ENCODE peak calls at places on chromosomes 11 and 22, in nine cellular contexts. V is astrocyte of the spinal cord; O is fibroblast of the aortic adventitia; G is AML-193; D is stimulated activated CD8-positive, alpha-beta memory T cell treated with anti-CD3 and anti-CD28 coated beads, Interleukin-2, amount 100 ng/mL, for 1 hour; H is skeletal muscle cell; L is AG04449; M is left lung; R is AG08395. B is an unnamed sample.

GRCh38 chr22:39003165-39003638 is 10.9 kb upstream of the APOBEC3C start:
- DNase-seq in V (peak; percentile 87), O (peak; percentile 92), G (peak; percentile 84), D (peak; percentile 41), H (peak; percentile 54), L (peak; percentile 26), M (peak; percentile 80), R (peak; percentile 92), B (peak; percentile 84)

GRCh38 chr22:49967333-49968241 is 7.0 kb downstream of the PIM3 start:
- DNase-seq in V (no peak), O (peak; percentile 52), G (no peak), D (no peak), H (no peak), L (no peak), M (peak; percentile 49), R (peak; percentile 28), B (no peak)

GRCh38 chr11:113114452-113115027 is 153.3 kb downstream of the NCAM1 start:
- DNase-seq in V (peak; percentile 64), O (peak; percentile 61), G (peak; percentile 64), D (no peak), H (no peak), L (peak; percentile 5), M (peak; percentile 55), R (peak; percentile 69), B (peak; percentile 23)

GRCh38 chr22:31749636-31750364 is at the start of gene PRR14L:
- DNase-seq in V (peak; percentile 96), O (peak; percentile 90), G (peak; percentile 92), D (peak; percentile 99), H (peak; percentile 81), L (peak; percentile 34), M (peak; percentile 99), R (peak; percentile 96), B (peak; percentile 90)

GRCh38 chr11:720642-721346 is 14.8 kb downstream of the EPS8L2 start:
- DNase-seq in V (no peak), O (no peak), G (no peak), D (no peak), H (no peak), L (no peak), M (no peak), R (no peak), B (no peak)

GRCh38 chr11:6864436-6864835 is 1.6 kb downstream of the OR10A2 start:
- DNase-seq in V (no peak), O (peak; percentile 44), G (no peak), D (no peak), H (no peak), L (no peak), M (no peak), R (no peak), B (no peak)

GRCh38 chr11:69460540-69461257 is 20.8 kb upstream of the LINC01488 start:
- DNase-seq in V (peak; percentile 85), O (peak; percentile 93), G (no peak), D (no peak), H (peak; percentile 67), L (no peak), M (no peak), R (peak; percentile 90), B (no peak)

GRCh38 chr22:46308283-46308988 is 11.8 kb downstream of the GTSE1 start:
- DNase-seq in V (no peak), O (no peak), G (no peak), D (no peak), H (no peak), L (no peak), M (no peak), R (no peak), B (no peak)

GRCh38 chr11:84355911-84356310 is 1069.7 kb upstream of the CCDC90B start:
- DNase-seq in V (no peak), O (no peak), G (no peak), D (no peak), H (no peak), L (no peak), M (no peak), R (no peak), B (no peak)

GRCh38 chr11:101169944-101170343 is 40.3 kb upstream of the PGR start:
- DNase-seq in V (no peak), O (no peak), G (no peak), D (no peak), H (no peak), L (no peak), M (no peak), R (no peak), B (no peak)

GRCh38 chr22:43314611-43315010 is 28.6 kb downstream of the SCUBE1 start:
- DNase-seq in V (no peak), O (no peak), G (no peak), D (no peak), H (no peak), L (no peak), M (no peak), R (no peak), B (no peak)

GRCh38 chr11:72203163-72203562 is 11.2 kb downstream of the FOLR1 start:
- DNase-seq in V (no peak), O (no peak), G (no peak), D (no peak), H (no peak), L (no peak), M (no peak), R (no peak), B (no peak)

GRCh38 chr11:65298131-65298535 is 16.5 kb upstream of the CDC42EP2 start:
- DNase-seq in V (peak; percentile 51), O (peak; percentile 78), G (no peak), D (no peak), H (no peak), L (no peak), M (peak; percentile 62), R (no peak), B (no peak)

GRCh38 chr22:27137809-27138400 is 480.5 kb downstream of the MIAT start:
- DNase-seq in V (no peak), O (peak; percentile 28), G (no peak), D (no peak), H (no peak), L (no peak), M (no peak), R (peak; percentile 30), B (no peak)

GRCh38 chr11:27795955-27796861 is 96.0 kb upstream of the BDNF start:
- DNase-seq in V (peak; percentile 49), O (no peak), G (no peak), D (no peak), H (no peak), L (no peak), M (peak; percentile 46), R (no peak), B (no peak)

GRCh38 chr11:64444838-64445441 is 86.0 kb downstream of the RPS6KA4 start:
- DNase-seq in V (no peak), O (peak; percentile 16), G (no peak), D (no peak), H (no peak), L (no peak), M (no peak), R (peak; percentile 37), B (no peak)

GRCh38 chr22:21444701-21445436 is 22.3 kb upstream of the TMEM191C start:
- DNase-seq in V (no peak), O (no peak), G (no peak), D (no peak), H (no peak), L (no peak), M (peak; percentile 22), R (no peak), B (no peak)

GRCh38 chr22:45757068-45757467 is 85.4 kb downstream of the ATXN10 start:
- DNase-seq in V (no peak), O (peak; percentile 51), G (no peak), D (no peak), H (no peak), L (no peak), M (no peak), R (peak; percentile 57), B (no peak)

GRCh38 chr11:68750197-68750987 is 928 bp downstream of the TESMIN start:
- DNase-seq in V (no peak), O (no peak), G (no peak), D (no peak), H (no peak), L (no peak), M (no peak), R (no peak), B (no peak)

GRCh38 chr11:58127350-58127749 is 2.0 kb upstream of the OR9I1 start:
- DNase-seq in V (no peak), O (no peak), G (no peak), D (no peak), H (no peak), L (no peak), M (no peak), R (no peak), B (no peak)

GRCh38 chr11:57798905-57799559 is 37.4 kb downstream of the CTNND1 start:
- DNase-seq in V (peak; percentile 23), O (peak; percentile 89), G (peak; percentile 10), D (no peak), H (no peak), L (no peak), M (peak; percentile 56), R (peak; percentile 71), B (peak; percentile 79)

GRCh38 chr11:108788565-108789199 is 123.8 kb downstream of the DDX10 start:
- DNase-seq in V (peak; percentile 50), O (peak; percentile 59), G (peak; percentile 20), D (no peak), H (no peak), L (no peak), M (no peak), R (peak; percentile 32), B (no peak)

GRCh38 chr11:119318240-119319135 is 1.6 kb upstream of the MCAM start:
- DNase-seq in V (peak; percentile 61), O (peak; percentile 21), G (no peak), D (no peak), H (no peak), L (no peak), M (no peak), R (peak; percentile 10), B (no peak)

GRCh38 chr22:30186048-30186447 is 60.5 kb downstream of the LIF start:
- DNase-seq in V (no peak), O (no peak), G (no peak), D (no peak), H (no peak), L (no peak), M (no peak), R (no peak), B (no peak)

GRCh38 chr11:75334976-75335375 is 16.5 kb downstream of the ARRB1 start:
- DNase-seq in V (peak; percentile 29), O (no peak), G (no peak), D (no peak), H (no peak), L (no peak), M (no peak), R (no peak), B (no peak)

GRCh38 chr11:116731097-116731761 is 41.6 kb downstream of the BUD13 start:
- DNase-seq in V (peak; percentile 45), O (peak; percentile 28), G (no peak), D (no peak), H (no peak), L (no peak), M (peak; percentile 22), R (no peak), B (no peak)

GRCh38 chr22:30649430-30650007 is 13.9 kb downstream of the SLC35E4 start:
- DNase-seq in V (peak; percentile 83), O (peak; percentile 80), G (no peak), D (peak; percentile 62), H (peak; percentile 49), L (no peak), M (peak; percentile 72), R (peak; percentile 93), B (peak; percentile 72)

GRCh38 chr11:106391771-106392412 is 314.4 kb downstream of the AASDHPPT start:
- DNase-seq in V (peak; percentile 79), O (peak; percentile 78), G (no peak), D (no peak), H (no peak), L (no peak), M (no peak), R (peak; percentile 66), B (peak; percentile 43)

GRCh38 chr22:38543822-38544221 is 26.2 kb downstream of the DMC1 start:
- DNase-seq in V (no peak), O (no peak), G (no peak), D (no peak), H (no peak), L (no peak), M (no peak), R (no peak), B (no peak)

B was measured in kidney glomerular epithelial cell.